ENCODE peak calls at places on chromosomes 5 and 9, in ten cellular contexts. M is heart left ventricle; B is natural killer cell; P is endothelial cell of umbilical vein; D is prostate gland; F is CD8-positive, alpha-beta T cell; N is mesothelial cell of epicardium; V is glutamatergic neuron; I is HS-5; Z is GM10248. R is an unnamed sample.

GRCh38 chr9:123339666-123340414 is 16.2 kb upstream of the CRB2 start:
- DNase-seq in Z (no peak), F (no peak), D (no peak), M (peak; percentile 31), B (no peak), N (no peak), V (no peak), P (no peak), I (no peak), R (peak; percentile 42)

GRCh38 chr5:53009816-53010215 is 20.7 kb downstream of the ITGA2 start:
- DNase-seq in B (no peak), Z (no peak), N (no peak), P (no peak), F (no peak), D (no peak), M (no peak), V (no peak), I (no peak), R (no peak)

GRCh38 chr9:123353984-123354591 is 1.9 kb upstream of the CRB2 start:
- DNase-seq in Z (peak; percentile 85), D (peak; percentile 40), N (peak; percentile 56), F (peak; percentile 22), I (no peak), V (peak; percentile 92), P (peak; percentile 56), M (peak; percentile 55), B (peak; percentile 44), R (peak; percentile 27)

GRCh38 chr5:170273968-170274710 is 23.4 kb downstream of the LCP2 start:
- DNase-seq in M (no peak), D (peak; percentile 12), N (no peak), V (no peak), I (no peak), F (no peak), B (no peak), Z (no peak), P (peak; percentile 30), R (no peak)

GRCh38 chr5:6812800-6813731 is 99.8 kb downstream of the TENT4A start:
- DNase-seq in N (no peak), I (no peak), Z (no peak), D (peak; percentile 54), V (no peak), P (no peak), F (no peak), B (no peak), M (no peak), R (no peak)

GRCh38 chr9:117718085-117718484 is 13.9 kb downstream of the TLR4 start:
- DNase-seq in P (peak; percentile 54), V (no peak), D (no peak), M (no peak), Z (peak; percentile 24), F (no peak), N (no peak), I (no peak), B (no peak), R (no peak)

GRCh38 chr9:113653746-113654604 is 190.4 kb downstream of the RGS3 start:
- DNase-seq in Z (no peak), I (no peak), D (no peak), P (no peak), B (no peak), V (no peak), N (no peak), F (no peak), M (no peak), R (no peak)

GRCh38 chr9:68678430-68678829 is 26.6 kb upstream of the PIP5K1B start:
- DNase-seq in F (no peak), V (peak; percentile 19), I (no peak), M (peak; percentile 14), D (no peak), P (peak; percentile 4), Z (peak; percentile 24), B (no peak), N (no peak), R (no peak)

GRCh38 chr9:123036886-123037540 is 3.5 kb downstream of the GPR21 start:
- DNase-seq in B (no peak), F (no peak), D (no peak), I (no peak), P (no peak), M (no peak), V (no peak), Z (no peak), N (no peak), R (no peak)

GRCh38 chr9:84354035-84354434 is 13.5 kb upstream of the SLC28A3 start:
- DNase-seq in N (no peak), D (no peak), I (no peak), B (no peak), F (no peak), M (no peak), Z (no peak), P (no peak), V (no peak), R (no peak)

GRCh38 chr9:108834959-108835696 is 20.7 kb downstream of the ACTL7B start:
- DNase-seq in V (no peak), Z (no peak), F (no peak), D (no peak), N (no peak), I (no peak), B (no peak), M (no peak), P (peak; percentile 17), R (no peak)

GRCh38 chr9:107277801-107278200 is 5.3 kb upstream of the RAD23B start:
- DNase-seq in V (no peak), I (no peak), M (no peak), B (no peak), P (no peak), F (no peak), Z (no peak), N (no peak), D (no peak), R (no peak)

GRCh38 chr9:112439171-112439570 is 47.5 kb upstream of the KIAA1958 start:
- DNase-seq in M (no peak), D (no peak), B (no peak), Z (no peak), N (no peak), I (no peak), P (no peak), V (no peak), F (no peak), R (no peak)

GRCh38 chr9:90000925-90001324 is 396.1 kb downstream of the GADD45G start:
- DNase-seq in F (no peak), I (no peak), B (no peak), M (no peak), Z (no peak), N (no peak), V (no peak), P (no peak), D (no peak), R (no peak)

GRCh38 chr9:8963882-8964281 is 1164.3 kb upstream of the DMAC1 start:
- DNase-seq in M (no peak), Z (no peak), N (no peak), F (no peak), P (no peak), B (no peak), V (no peak), I (peak; percentile 2), D (no peak), R (no peak)

R was measured in dermis microvascular lymphatic vessel endothelial cell.